ENCODE peak calls at places on chromosomes 4 and X, in seven cellular contexts. K is NCI-H146; N is EH; T is skeletal muscle cell; M is stimulated activated CD8-positive, alpha-beta memory T cell treated with anti-CD3 and anti-CD28 coated beads, Interleukin-2, amount 100 ng/mL, for 1 hour; Z is endothelial cell; B is left ventricle myocardium inferior. S is an unnamed sample.

GRCh38 chrX:53080628-53081580 is 1.3 kb upstream of the TSPYL2 start:
- DNase-seq in B (no peak), T (no peak), K (no peak), Z (no peak), M (no peak), N (peak), S (no peak)

GRCh38 chrX:68832516-68833447 is 4.0 kb downstream of the EFNB1 start:
- DNase-seq in Z (no peak), K (no peak), B (no peak), M (no peak), N (no peak), T (no peak), S (peak)

GRCh38 chr4:140861359-140862181 is 105.4 kb upstream of the TBC1D9 start:
- DNase-seq in K (peak), T (peak), Z (peak), M (no peak), B (no peak), N (peak), S (peak)

GRCh38 chr4:116734178-116734577 is 351.2 kb downstream of the TRAM1L1 start:
- DNase-seq in Z (no peak), K (no peak), N (no peak), B (no peak), T (no peak), M (no peak), S (no peak)

GRCh38 chr4:114922582-114922912 is 190.9 kb downstream of the NDST4 start:
- DNase-seq in K (no peak), B (no peak), N (no peak), Z (no peak), T (no peak), M (no peak), S (no peak)

GRCh38 chr4:38967260-38968095 is 64.7 kb downstream of the TMEM156 start:
- DNase-seq in K (no peak), T (peak), N (peak), B (no peak), M (no peak), Z (no peak), S (no peak)

GRCh38 chr4:87232241-87232640 is 11.8 kb upstream of the KLHL8 start:
- DNase-seq in K (no peak), M (no peak), T (no peak), N (no peak), Z (no peak), B (no peak), S (no peak)

GRCh38 chr4:157575339-157575738 is 354.8 kb downstream of the GRIA2 start:
- DNase-seq in Z (no peak), B (no peak), K (no peak), T (no peak), M (no peak), N (no peak), S (no peak)

GRCh38 chrX:2707334-2707760 is 16.3 kb downstream of the CD99 start:
- DNase-seq in M (peak), B (peak), K (no peak), N (peak), T (peak), Z (peak), S (peak)

GRCh38 chrX:135395064-135395463 is 26.7 kb upstream of the SMIM10L2A start:
- DNase-seq in T (no peak), B (no peak), Z (no peak), M (no peak), K (no peak), N (no peak), S (no peak)

GRCh38 chr4:75142850-75143249 is 209.9 kb downstream of the PARM1 start:
- DNase-seq in B (no peak), M (no peak), T (no peak), K (no peak), Z (no peak), N (peak), S (no peak)

GRCh38 chr4:117560329-117560728 is 474.0 kb upstream of the NDST3 start:
- DNase-seq in T (no peak), M (no peak), K (no peak), N (no peak), Z (no peak), B (no peak), S (peak)

GRCh38 chr4:100289530-100289888 is 99.2 kb upstream of the DDIT4L start:
- DNase-seq in N (peak), T (no peak), B (no peak), K (no peak), M (no peak), Z (no peak), S (no peak)

GRCh38 chrX:41922125-41922521 is 1.2 kb downstream of the CASK start:
- DNase-seq in T (no peak), Z (peak), K (no peak), B (no peak), M (no peak), N (peak), S (peak)

GRCh38 chrX:23883737-23884354 is 23.9 kb downstream of the APOO start:
- DNase-seq in M (no peak), N (peak), K (no peak), T (peak), B (no peak), Z (no peak), S (peak)

GRCh38 chr4:183182873-183183725 is 84.0 kb downstream of the WWC2 start:
- DNase-seq in T (peak), Z (peak), N (peak), M (no peak), K (peak), B (no peak), S (peak)

GRCh38 chr4:118865091-118865708 is 23.5 kb upstream of the SYNPO2 start:
- DNase-seq in N (peak), T (peak), B (no peak), Z (peak), M (no peak), K (peak), S (peak)

GRCh38 chr4:178415925-178416324 is 973.7 kb upstream of the AGA start:
- DNase-seq in Z (no peak), M (no peak), N (no peak), B (no peak), T (no peak), K (peak), S (no peak)

GRCh38 chr4:81724925-81725329 is 253.2 kb upstream of the RASGEF1B start:
- DNase-seq in N (no peak), M (peak), K (peak), T (no peak), B (peak), Z (no peak), S (no peak)